ENCODE peak calls at places on chromosomes 2 and 18, in five cellular contexts. J is sigmoid colon, N is HepG2, Z is HCT116, S is transverse colon. U is an unnamed sample.

GRCh38 chr2:171342014-171342413 is 91.8 kb downstream of the METTL8 start:
- DNase-seq in J (no peak), N (no peak), Z (no peak), S (no peak), U (no peak)

GRCh38 chr2:25825238-25825637 is 53.0 kb downstream of the ASXL2 start:
- DNase-seq in J (no peak), N (no peak), Z (no peak), S (no peak), U (no peak)

GRCh38 chr2:71796174-71796592 is 342.8 kb downstream of the DYSF start:
- DNase-seq in J (no peak), N (no peak), Z (no peak), S (no peak), U (no peak)

GRCh38 chr2:120630031-120630701 is 105.5 kb upstream of the GLI2 start:
- DNase-seq in J (peak; percentile 40), N (no peak), Z (no peak), S (no peak), U (no peak)

GRCh38 chr18:26568926-26569700 is 20.8 kb upstream of the KCTD1 start:
- DNase-seq in J (no peak), N (no peak), Z (no peak), S (no peak), U (no peak)

GRCh38 chr2:136235451-136236418 is 117.8 kb upstream of the CXCR4 start:
- DNase-seq in J (no peak), N (peak; percentile 35), Z (peak; percentile 95), S (no peak), U (no peak)

GRCh38 chr2:8015848-8016580 is 665.8 kb upstream of the ID2 start:
- DNase-seq in J (no peak), N (no peak), Z (no peak), S (no peak), U (no peak)

GRCh38 chr2:226116346-226116745 is 683.3 kb downstream of the IRS1 start:
- DNase-seq in J (no peak), N (no peak), Z (no peak), S (no peak), U (no peak)

GRCh38 chr18:45677408-45677807 is 46.6 kb upstream of the SLC14A1 start:
- DNase-seq in J (no peak), N (no peak), Z (no peak), S (no peak), U (no peak)

GRCh38 chr2:17518212-17519154 is at the start of gene RAD51AP2:
- DNase-seq in J (peak; percentile 95), N (peak; percentile 60), Z (peak; percentile 75), S (peak; percentile 81), U (peak; percentile 73)

GRCh38 chr2:148263890-148264289 is 243.0 kb downstream of the MBD5 start:
- DNase-seq in J (no peak), N (no peak), Z (no peak), S (no peak), U (no peak)

GRCh38 chr18:2148823-2149222 is 422.5 kb downstream of the METTL4 start:
- DNase-seq in J (no peak), N (no peak), Z (no peak), S (no peak), U (no peak)

GRCh38 chr2:85419009-85419711 is 646 bp downstream of the SH2D6 start:
- DNase-seq in J (no peak), N (peak; percentile 74), Z (no peak), S (no peak), U (no peak)

GRCh38 chr2:26786207-26787023 is 559 bp downstream of the CENPA start:
- DNase-seq in J (no peak), N (no peak), Z (no peak), S (no peak), U (no peak)

GRCh38 chr2:118481336-118481735 is 366.1 kb downstream of the EN1 start:
- DNase-seq in J (no peak), N (no peak), Z (no peak), S (no peak), U (no peak)

GRCh38 chr2:25314514-25315315 is 27.0 kb downstream of the DNMT3A start:
- DNase-seq in J (peak; percentile 88), N (peak; percentile 41), Z (no peak), S (peak; percentile 53), U (peak; percentile 68)

GRCh38 chr18:47075098-47075883 is 39.9 kb upstream of the ELOA2 start:
- DNase-seq in J (no peak), N (no peak), Z (peak; percentile 57), S (peak; percentile 9), U (no peak)

GRCh38 chr2:85053802-85054201 is 79.4 kb upstream of the TCF7L1 start:
- DNase-seq in J (no peak), N (peak; percentile 22), Z (peak; percentile 91), S (peak; percentile 79), U (no peak)

GRCh38 chr2:127176371-127177311 is 43.5 kb downstream of the CYP27C1 start:
- DNase-seq in J (peak; percentile 89), N (no peak), Z (no peak), S (peak; percentile 23), U (peak; percentile 29)

GRCh38 chr2:231535961-231536360 is 5.7 kb upstream of the NMUR1 start:
- DNase-seq in J (peak; percentile 48), N (no peak), Z (no peak), S (no peak), U (no peak)

GRCh38 chr2:28979576-28980366 is 1.3 kb upstream of the TOGARAM2 start:
- DNase-seq in J (peak; percentile 66), N (no peak), Z (no peak), S (no peak), U (no peak)

DNA sequence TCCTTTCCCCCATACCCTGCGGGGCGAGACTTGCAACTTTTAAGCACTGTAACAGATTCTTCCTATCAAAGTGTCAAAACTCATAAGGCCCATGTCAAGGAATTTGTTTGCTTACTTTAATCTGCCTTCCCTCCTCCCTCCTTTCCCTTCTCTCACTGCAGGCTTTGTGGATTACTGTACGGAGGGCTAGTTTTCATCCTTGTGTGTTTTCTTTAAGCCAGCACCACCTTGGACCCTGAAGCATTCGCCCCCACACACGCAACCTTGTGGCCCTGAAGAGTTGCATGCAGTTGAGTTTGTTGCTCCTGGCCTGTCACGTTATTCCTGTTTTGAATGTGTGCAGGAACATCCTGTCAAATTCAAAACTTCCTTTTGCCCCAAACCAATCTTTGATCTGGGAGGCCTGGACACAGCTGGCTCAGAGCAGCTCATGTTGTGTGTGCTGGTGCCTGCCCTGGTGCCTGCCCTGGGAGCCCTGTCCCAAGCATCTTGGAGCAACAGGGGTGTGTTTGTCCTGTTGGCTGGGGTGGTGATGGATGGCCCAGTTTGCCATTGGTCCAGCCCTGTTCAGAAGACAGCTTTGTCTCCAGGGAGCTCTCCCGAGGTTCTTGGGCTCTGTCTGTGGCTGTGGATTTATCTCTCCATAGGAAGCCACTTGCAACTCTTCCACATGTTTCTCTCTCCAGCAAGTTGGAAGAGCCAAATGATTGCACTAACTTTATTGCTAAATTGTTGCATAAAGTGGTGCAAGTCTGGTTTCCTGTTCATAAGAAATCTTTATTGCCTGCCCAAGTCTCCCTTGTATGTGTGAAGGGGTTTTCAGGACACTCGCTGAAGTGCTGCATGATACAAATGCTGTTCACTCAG is 199.6 kb downstream of the VAPA start:
- DNase-seq in J (peak; percentile 74), N (no peak), Z (no peak), S (no peak), U (no peak)
- TF ChIP-seq POLR2AphosphoS5 in J (peak; percentile 6), N (no peak), Z (no peak), S (no peak), U (no peak)

GRCh38 chr2:147222506-147222905 is 622.3 kb upstream of the ACVR2A start:
- DNase-seq in J (no peak), N (no peak), Z (no peak), S (no peak), U (no peak)

GRCh38 chr2:147223119-147223518 is 621.7 kb upstream of the ACVR2A start:
- DNase-seq in J (no peak), N (no peak), Z (no peak), S (no peak), U (no peak)

GRCh38 chr2:147227313-147227712 is 617.5 kb upstream of the ACVR2A start:
- DNase-seq in J (no peak), N (no peak), Z (no peak), S (no peak), U (no peak)

GRCh38 chr2:147223553-147223952 is 621.3 kb upstream of the ACVR2A start:
- DNase-seq in J (no peak), N (no peak), Z (no peak), S (no peak), U (no peak)

DNA sequence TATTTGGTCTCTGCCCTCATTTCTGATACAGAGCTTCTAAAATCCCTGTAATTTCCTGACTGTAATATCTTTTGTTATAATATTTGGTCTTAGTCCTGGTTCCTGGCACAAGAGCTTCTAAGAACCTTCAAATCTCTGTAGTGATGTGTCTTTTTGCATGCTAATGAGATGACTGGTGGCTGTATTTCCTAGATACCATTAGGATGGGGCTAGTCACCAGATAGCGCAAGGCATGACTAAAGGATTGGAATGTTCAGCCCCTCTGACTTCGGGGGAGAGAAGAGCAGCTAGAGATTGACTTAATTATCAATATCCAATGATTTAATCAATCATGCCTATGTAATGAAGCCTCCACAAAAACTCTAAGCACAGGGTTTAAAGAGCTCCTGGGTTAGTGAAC is 620.8 kb upstream of the ACVR2A start:
- DNase-seq in J (no peak), N (no peak), Z (no peak), S (no peak), U (no peak)
- TF ChIP-seq POLR2AphosphoS5 in J (no peak), N (no peak), Z (no peak), S (no peak), U (no peak)

GRCh38 chr2:196130039-196130825 is 41.1 kb downstream of the STK17B start:
- DNase-seq in J (no peak), N (no peak), Z (no peak), S (no peak), U (no peak)

GRCh38 chr2:196131949-196132925 is 39.1 kb downstream of the STK17B start:
- DNase-seq in J (no peak), N (no peak), Z (no peak), S (no peak), U (no peak)

GRCh38 chr2:196136151-196136550 is 35.2 kb downstream of the STK17B start:
- DNase-seq in J (no peak), N (no peak), Z (no peak), S (no peak), U (no peak)

GRCh38 chr2:196128749-196129148 is 42.6 kb downstream of the STK17B start:
- DNase-seq in J (no peak), N (no peak), Z (no peak), S (no peak), U (no peak)

DNA sequence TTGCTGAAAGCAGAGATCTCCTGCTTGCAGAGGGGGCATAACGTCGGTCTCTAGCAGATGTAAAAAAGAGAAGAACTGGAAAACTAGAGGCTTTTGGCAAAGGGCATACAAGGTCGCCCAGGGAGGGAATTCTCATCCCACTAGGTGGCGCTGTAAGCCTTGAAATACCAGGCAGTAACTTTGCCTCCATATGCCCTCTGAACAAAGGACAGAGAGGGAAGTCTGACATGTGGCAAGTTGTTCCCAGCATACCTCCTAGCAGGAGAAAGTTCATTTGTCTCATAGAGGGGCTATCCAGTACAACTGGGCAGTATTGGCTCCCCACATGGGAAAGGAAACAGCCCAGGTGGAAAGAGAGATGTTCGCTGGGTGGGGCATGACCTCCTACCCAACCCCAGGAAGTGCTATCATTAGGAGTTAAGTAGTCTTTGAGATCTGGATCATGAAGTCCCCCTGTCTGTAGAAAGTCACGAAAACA is 40.0 kb downstream of the STK17B start:
- DNase-seq in J (no peak), N (peak; percentile 83), Z (peak; percentile 66), S (peak; percentile 57), U (peak; percentile 48)
- TF ChIP-seq POLR2AphosphoS5 in J (no peak), N (no peak), Z (no peak), S (no peak), U (no peak)

DNA sequence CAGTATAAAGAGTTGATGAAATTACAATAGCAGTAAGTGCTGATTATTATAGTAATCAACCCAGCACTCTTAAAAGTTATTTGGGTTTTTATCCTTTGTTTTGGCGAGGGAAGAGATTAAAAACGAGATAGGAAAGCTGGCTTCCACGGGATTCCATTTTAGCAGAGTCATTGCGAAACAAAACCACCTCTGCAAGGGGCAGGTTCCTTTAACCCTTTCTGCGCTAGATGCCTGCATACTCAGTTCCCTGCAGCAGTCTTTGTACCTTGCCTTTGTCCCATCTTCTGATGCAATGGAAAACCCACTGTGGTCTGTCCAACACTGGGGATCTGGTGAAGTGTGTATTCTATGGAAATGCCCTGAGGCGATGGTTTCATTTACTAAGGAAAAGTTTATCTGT is 2.7 kb downstream of the YPEL5 start:
- DNase-seq in J (no peak), N (peak; percentile 59), Z (no peak), S (no peak), U (no peak)
- TF ChIP-seq POLR2AphosphoS5 in J (no peak), N (no peak), Z (no peak), S (no peak), U (no peak)